ENCODE peak calls at places on chromosomes 13 and 19, in eight cellular contexts. One of them, this sample, is unnamed.

GRCh38 chr19:34991542-34992333 is 8.4 kb upstream of the GRAMD1A start:
- DNase-seq in stimulated activated CD8-positive, alpha-beta memory T cell treated with anti-CD3 and anti-CD28 coated beads, Interleukin-2, amount 100 ng/mL, for 48 hours: no peak
- DNase-seq in EL: no peak
- DNase-seq in hippocampal formation: no peak
- DNase-seq in ELF-1: no peak
- DNase-seq in NCI-H69: no peak
- DNase-seq in osteocyte: no peak
- DNase-seq in lower lobe of right lung: peak; percentile 6
- DNase-seq in this sample: no peak

GRCh38 chr13:40402931-40403412 is 263.5 kb downstream of the FOXO1 start:
- DNase-seq in stimulated activated CD8-positive, alpha-beta memory T cell treated with anti-CD3 and anti-CD28 coated beads, Interleukin-2, amount 100 ng/mL, for 48 hours: no peak
- DNase-seq in EL: peak; percentile 70
- DNase-seq in hippocampal formation: no peak
- DNase-seq in ELF-1: peak; percentile 49
- DNase-seq in NCI-H69: no peak
- DNase-seq in osteocyte: no peak
- DNase-seq in lower lobe of right lung: no peak
- DNase-seq in this sample: no peak

GRCh38 chr19:904545-904944 is 8.5 kb downstream of the R3HDM4 start:
- DNase-seq in stimulated activated CD8-positive, alpha-beta memory T cell treated with anti-CD3 and anti-CD28 coated beads, Interleukin-2, amount 100 ng/mL, for 48 hours: no peak
- DNase-seq in EL: no peak
- DNase-seq in hippocampal formation: no peak
- DNase-seq in ELF-1: no peak
- DNase-seq in NCI-H69: peak; percentile 38
- DNase-seq in osteocyte: no peak
- DNase-seq in lower lobe of right lung: no peak
- DNase-seq in this sample: no peak

GRCh38 chr13:47764817-47765216 is 236.3 kb downstream of the SUCLA2 start:
- DNase-seq in stimulated activated CD8-positive, alpha-beta memory T cell treated with anti-CD3 and anti-CD28 coated beads, Interleukin-2, amount 100 ng/mL, for 48 hours: no peak
- DNase-seq in EL: no peak
- DNase-seq in hippocampal formation: no peak
- DNase-seq in ELF-1: no peak
- DNase-seq in NCI-H69: no peak
- DNase-seq in osteocyte: no peak
- DNase-seq in lower lobe of right lung: no peak
- DNase-seq in this sample: no peak

GRCh38 chr13:98254541-98254940 is 77.5 kb upstream of the RNF113B start:
- DNase-seq in stimulated activated CD8-positive, alpha-beta memory T cell treated with anti-CD3 and anti-CD28 coated beads, Interleukin-2, amount 100 ng/mL, for 48 hours: no peak
- DNase-seq in EL: peak; percentile 48
- DNase-seq in hippocampal formation: no peak
- DNase-seq in ELF-1: no peak
- DNase-seq in NCI-H69: no peak
- DNase-seq in osteocyte: no peak
- DNase-seq in lower lobe of right lung: no peak
- DNase-seq in this sample: no peak

GRCh38 chr13:100789025-100789424 is 114.4 kb upstream of the TMTC4 start:
- DNase-seq in stimulated activated CD8-positive, alpha-beta memory T cell treated with anti-CD3 and anti-CD28 coated beads, Interleukin-2, amount 100 ng/mL, for 48 hours: no peak
- DNase-seq in EL: no peak
- DNase-seq in hippocampal formation: no peak
- DNase-seq in ELF-1: no peak
- DNase-seq in NCI-H69: no peak
- DNase-seq in osteocyte: no peak
- DNase-seq in lower lobe of right lung: no peak
- DNase-seq in this sample: no peak

GRCh38 chr13:78689011-78689410 is 30.1 kb upstream of the OBI1 start:
- DNase-seq in stimulated activated CD8-positive, alpha-beta memory T cell treated with anti-CD3 and anti-CD28 coated beads, Interleukin-2, amount 100 ng/mL, for 48 hours: no peak
- DNase-seq in EL: no peak
- DNase-seq in hippocampal formation: no peak
- DNase-seq in ELF-1: peak; percentile 51
- DNase-seq in NCI-H69: no peak
- DNase-seq in osteocyte: no peak
- DNase-seq in lower lobe of right lung: no peak
- DNase-seq in this sample: peak; percentile 20

GRCh38 chr13:34420975-34421719 is 520.9 kb upstream of the NBEA start:
- DNase-seq in stimulated activated CD8-positive, alpha-beta memory T cell treated with anti-CD3 and anti-CD28 coated beads, Interleukin-2, amount 100 ng/mL, for 48 hours: no peak
- DNase-seq in EL: no peak
- DNase-seq in hippocampal formation: no peak
- DNase-seq in ELF-1: no peak
- DNase-seq in NCI-H69: no peak
- DNase-seq in osteocyte: no peak
- DNase-seq in lower lobe of right lung: no peak
- DNase-seq in this sample: peak; percentile 9

GRCh38 chr19:41226874-41227390 is 7.9 kb downstream of the AXL start:
- DNase-seq in stimulated activated CD8-positive, alpha-beta memory T cell treated with anti-CD3 and anti-CD28 coated beads, Interleukin-2, amount 100 ng/mL, for 48 hours: no peak
- DNase-seq in EL: no peak
- DNase-seq in hippocampal formation: no peak
- DNase-seq in ELF-1: no peak
- DNase-seq in NCI-H69: no peak
- DNase-seq in osteocyte: no peak
- DNase-seq in lower lobe of right lung: no peak
- DNase-seq in this sample: no peak

GRCh38 chr19:18420931-18421330 is 1.7 kb downstream of the SSBP4 start:
- DNase-seq in stimulated activated CD8-positive, alpha-beta memory T cell treated with anti-CD3 and anti-CD28 coated beads, Interleukin-2, amount 100 ng/mL, for 48 hours: no peak
- DNase-seq in EL: no peak
- DNase-seq in hippocampal formation: no peak
- DNase-seq in ELF-1: no peak
- DNase-seq in NCI-H69: no peak
- DNase-seq in osteocyte: no peak
- DNase-seq in lower lobe of right lung: peak; percentile 41
- DNase-seq in this sample: no peak

GRCh38 chr19:1841209-1841924 is 6.9 kb downstream of the REXO1 start:
- DNase-seq in stimulated activated CD8-positive, alpha-beta memory T cell treated with anti-CD3 and anti-CD28 coated beads, Interleukin-2, amount 100 ng/mL, for 48 hours: no peak
- DNase-seq in EL: no peak
- DNase-seq in hippocampal formation: no peak
- DNase-seq in ELF-1: no peak
- DNase-seq in NCI-H69: no peak
- DNase-seq in osteocyte: no peak
- DNase-seq in lower lobe of right lung: no peak
- DNase-seq in this sample: no peak

GRCh38 chr19:27652281-27652680 is 1560.7 kb downstream of the UQCRFS1 start:
- DNase-seq in stimulated activated CD8-positive, alpha-beta memory T cell treated with anti-CD3 and anti-CD28 coated beads, Interleukin-2, amount 100 ng/mL, for 48 hours: no peak
- DNase-seq in EL: no peak
- DNase-seq in hippocampal formation: no peak
- DNase-seq in ELF-1: no peak
- DNase-seq in NCI-H69: no peak
- DNase-seq in osteocyte: peak; percentile 49
- DNase-seq in lower lobe of right lung: no peak
- DNase-seq in this sample: no peak

GRCh38 chr19:12085074-12085818 is 20.7 kb downstream of the ZNF844 start:
- DNase-seq in stimulated activated CD8-positive, alpha-beta memory T cell treated with anti-CD3 and anti-CD28 coated beads, Interleukin-2, amount 100 ng/mL, for 48 hours: no peak
- DNase-seq in EL: no peak
- DNase-seq in hippocampal formation: no peak
- DNase-seq in ELF-1: no peak
- DNase-seq in NCI-H69: no peak
- DNase-seq in osteocyte: no peak
- DNase-seq in lower lobe of right lung: no peak
- DNase-seq in this sample: no peak

GRCh38 chr13:114161644-114162532 is 17.2 kb upstream of the CFAP97D2 start:
- DNase-seq in stimulated activated CD8-positive, alpha-beta memory T cell treated with anti-CD3 and anti-CD28 coated beads, Interleukin-2, amount 100 ng/mL, for 48 hours: no peak
- DNase-seq in EL: peak; percentile 40
- DNase-seq in hippocampal formation: no peak
- DNase-seq in ELF-1: peak; percentile 43
- DNase-seq in NCI-H69: peak; percentile 62
- DNase-seq in osteocyte: no peak
- DNase-seq in lower lobe of right lung: peak; percentile 78
- DNase-seq in this sample: peak; percentile 28

This sample was measured in NCI-H146.